ENCODE peak calls at places on chromosomes 16 and 17, in seven cellular contexts. H, Y, S, E, G, D and C are unnamed samples.

GRCh38 chr16:2398520-2398919 is 30.7 kb upstream of the CCNF start:
- DNase-seq in G (no peak), S (no peak), Y (no peak), H (no peak), E (no peak), D (no peak), C (no peak)

GRCh38 chr16:17194190-17194780 is 276.5 kb downstream of the XYLT1 start:
- DNase-seq in G (peak), D (peak), S (no peak), Y (peak), E (no peak), H (peak), C (peak)

GRCh38 chr17:53722407-53722806 is 100.3 kb upstream of the KIF2B start:
- DNase-seq in S (no peak), G (no peak), E (no peak), D (no peak), H (no peak), Y (no peak), C (no peak)

GRCh38 chr16:22423716-22424115 is 49.3 kb upstream of the CDR2 start:
- DNase-seq in Y (no peak), E (no peak), H (peak), S (no peak), D (no peak), G (no peak), C (no peak)

GRCh38 chr16:61421111-61421510 is 615.1 kb downstream of the CDH8 start:
- DNase-seq in D (no peak), H (no peak), S (no peak), Y (no peak), G (no peak), E (no peak), C (no peak)

GRCh38 chr17:74037320-74037719 is 166.2 kb upstream of the RPL38 start:
- DNase-seq in Y (peak), D (no peak), G (no peak), E (peak), S (no peak), H (no peak), C (no peak)

GRCh38 chr16:4846503-4846900 is 586 bp downstream of the GLYR1 start:
- DNase-seq in D (peak), G (no peak), S (no peak), H (peak), Y (peak), E (no peak), C (peak)

GRCh38 chr17:73067075-73067474 is 25.4 kb downstream of the SLC39A11 start:
- DNase-seq in E (no peak), Y (no peak), D (no peak), H (no peak), S (no peak), G (no peak), C (no peak)

GRCh38 chr16:57938936-57939871 is 31.7 kb downstream of the CNGB1 start:
- DNase-seq in G (no peak), Y (no peak), D (no peak), S (no peak), H (no peak), E (peak), C (no peak)

GRCh38 chr17:9684955-9685621 is 39.8 kb downstream of the USP43 start:
- DNase-seq in H (no peak), G (no peak), D (no peak), S (no peak), E (no peak), Y (no peak), C (no peak)